ENCODE peak calls at places on chromosome 6, in six cellular contexts. X, W, O, J, M and R are unnamed samples.

GRCh38 chr6:18405477-18406293 is 18.5 kb downstream of the RNF144B start:
- DNase-seq in X (no peak), W (no peak), O (no peak), J (no peak), M (no peak), R (no peak)

GRCh38 chr6:53640361-53640760 is 25.2 kb downstream of the KLHL31 start:
- DNase-seq in X (no peak), W (no peak), O (no peak), J (no peak), M (no peak), R (no peak)

GRCh38 chr6:33298773-33299236 is at the start of gene RGL2:
- DNase-seq in X (peak; percentile 67), W (peak; percentile 57), O (peak; percentile 76), J (peak; percentile 71), M (peak; percentile 14), R (peak; percentile 44)

GRCh38 chr6:37491161-37491829 is 8.4 kb downstream of the CCDC167 start:
- DNase-seq in X (no peak), W (no peak), O (no peak), J (no peak), M (no peak), R (peak; percentile 55)

GRCh38 chr6:23175391-23175790 is 606.0 kb downstream of the HDGFL1 start:
- DNase-seq in X (no peak), W (no peak), O (no peak), J (no peak), M (no peak), R (no peak)

GRCh38 chr6:156423075-156423474 is 354.1 kb upstream of the ARID1B start:
- DNase-seq in X (no peak), W (no peak), O (no peak), J (no peak), M (no peak), R (no peak)

GRCh38 chr6:1696495-1696850 is 86.8 kb downstream of the FOXC1 start:
- DNase-seq in X (no peak), W (no peak), O (no peak), J (no peak), M (no peak), R (no peak)

GRCh38 chr6:75204222-75204958 is 1.5 kb downstream of the COL12A1 start:
- DNase-seq in X (peak; percentile 50), W (no peak), O (peak; percentile 58), J (peak; percentile 56), M (peak; percentile 88), R (peak; percentile 21)